ENCODE peak calls at places on chromosome 16, in eight cellular contexts. F is dorsolateral prefrontal cortex, K is activated T-cell treated with anti-CD3 and anti-CD28 coated beads for 24 hours, B is Right ventricle myocardium superior, H is HEK293T, N is fibroblast of the conjunctiva, E is epithelial cell of prostate, O is endothelial cell. A is an unnamed sample.

GRCh38 chr16:80150978-80151705 is 389.7 kb upstream of the DYNLRB2 start:
- DNase-seq in B (no peak), F (no peak), K (no peak), O (no peak), N (no peak), E (no peak), H (no peak), A (no peak)

GRCh38 chr16:70750893-70751467 is 50.0 kb downstream of the VAC14 start:
- DNase-seq in N (peak), F (no peak), B (peak), O (peak), E (no peak), H (no peak), K (no peak), A (no peak)

GRCh38 chr16:51762081-51762995 is 611.3 kb upstream of the SALL1 start:
- DNase-seq in O (peak), F (peak), E (no peak), B (peak), H (peak), K (peak), N (peak), A (peak)

GRCh38 chr16:74455213-74455612 is 33.9 kb upstream of the CLEC18B start:
- DNase-seq in B (no peak), K (no peak), E (peak), H (no peak), F (no peak), N (no peak), O (no peak), A (no peak)

GRCh38 chr16:30369091-30369937 is 980 bp downstream of the TBC1D10B start:
- DNase-seq in F (no peak), H (no peak), E (no peak), N (no peak), K (no peak), O (peak), B (no peak), A (no peak)

GRCh38 chr16:84822990-84823389 is 3.2 kb downstream of the CRISPLD2 start:
- DNase-seq in E (no peak), F (no peak), N (no peak), O (no peak), H (no peak), B (no peak), K (no peak), A (no peak)

GRCh38 chr16:73268311-73268997 is 220.5 kb upstream of the ZFHX3 start:
- DNase-seq in O (peak), K (no peak), H (peak), N (no peak), B (no peak), F (peak), E (peak), A (peak)

GRCh38 chr16:1650131-1650530 is 27.9 kb upstream of the JPT2 start:
- DNase-seq in F (peak), N (no peak), B (no peak), K (no peak), H (no peak), O (no peak), E (no peak), A (no peak)

GRCh38 chr16:21611178-21611545 is 11.8 kb downstream of the METTL9 start:
- DNase-seq in K (no peak), N (no peak), F (no peak), E (no peak), B (no peak), O (no peak), H (no peak), A (no peak)

GRCh38 chr16:53829186-53829747 is 125.3 kb downstream of the FTO start:
- DNase-seq in E (no peak), K (no peak), F (no peak), N (no peak), O (no peak), B (no peak), H (no peak), A (peak)

A was measured in BE2C.